ENCODE peak calls at places on chromosomes 2 and 18, in four cellular contexts. Z is right cardiac atrium, K is GM12864, J is left cardiac atrium. E is an unnamed sample.

GRCh38 chr18:45621068-45621511 is 5.8 kb downstream of the SLC14A2 start:
- DNase-seq in J (peak), K (no peak), Z (peak), E (peak)

GRCh38 chr2:72809095-72809494 is 16.7 kb downstream of the EXOC6B start:
- DNase-seq in J (no peak), K (no peak), Z (no peak), E (no peak)

GRCh38 chr2:241595600-241596140 is 37.1 kb downstream of the BOK start:
- DNase-seq in Z (no peak), K (no peak), J (no peak), E (no peak)

GRCh38 chr2:121089005-121089510 is 195.9 kb downstream of the TFCP2L1 start:
- DNase-seq in J (no peak), Z (no peak), K (no peak), E (no peak)

GRCh38 chr2:145563752-145564615 is 1044.1 kb upstream of the ZEB2 start:
- DNase-seq in Z (no peak), J (no peak), K (no peak), E (peak)

GRCh38 chr2:222864296-222864695 is 3.5 kb downstream of the ACSL3 start:
- DNase-seq in J (no peak), K (no peak), Z (no peak), E (no peak)

GRCh38 chr2:234739061-234739460 is 212.8 kb upstream of the SH3BP4 start:
- DNase-seq in Z (no peak), K (no peak), J (no peak), E (no peak)

GRCh38 chr2:160869411-160869810 is 290.8 kb upstream of the TANK start:
- DNase-seq in K (no peak), J (no peak), Z (no peak), E (no peak)

GRCh38 chr2:25168256-25169072 is at the start of gene POMC:
- DNase-seq in J (peak), K (no peak), Z (no peak), E (peak)

GRCh38 chr2:239897596-239898235 is 127.4 kb downstream of the NDUFA10 start:
- DNase-seq in J (no peak), Z (no peak), K (no peak), E (no peak)

GRCh38 chr2:157898591-157898996 is 22.5 kb upstream of the ACVR1 start:
- DNase-seq in J (peak), Z (peak), K (no peak), E (no peak)

GRCh38 chr2:84899181-84899580 is 6.3 kb upstream of the TMSB10 start:
- DNase-seq in Z (no peak), J (no peak), K (no peak), E (no peak)

GRCh38 chr2:66596229-66596628 is 161.3 kb downstream of the MEIS1 start:
- DNase-seq in Z (no peak), K (no peak), J (no peak), E (no peak)

GRCh38 chr2:4763009-4763408 is 929.2 kb upstream of the SOX11 start:
- DNase-seq in Z (no peak), K (no peak), J (peak), E (peak)

GRCh38 chr18:12442946-12443345 is 35.2 kb downstream of the PRELID3A start:
- DNase-seq in Z (no peak), K (no peak), J (no peak), E (no peak)

GRCh38 chr2:24045511-24046508 is 1.4 kb downstream of the WDCP start:
- DNase-seq in K (no peak), Z (no peak), J (no peak), E (no peak)

GRCh38 chr18:9934274-9934673 is 20.5 kb downstream of the VAPA start:
- DNase-seq in J (no peak), K (no peak), Z (no peak), E (no peak)

GRCh38 chr2:85405076-85405402 is 5.1 kb downstream of the CAPG start:
- DNase-seq in K (no peak), J (no peak), Z (no peak), E (no peak)

GRCh38 chr2:46695283-46695682 is 215.9 kb downstream of the TMEM247 start:
- DNase-seq in K (no peak), J (no peak), Z (no peak), E (no peak)

GRCh38 chr2:16508061-16508851 is 157.4 kb downstream of the CYRIA start:
- DNase-seq in K (no peak), J (peak), Z (peak), E (peak)

GRCh38 chr2:221602938-221603337 is 30.8 kb upstream of the EPHA4 start:
- DNase-seq in J (no peak), Z (no peak), K (no peak), E (no peak)

GRCh38 chr2:113291191-113291590 is 12.5 kb upstream of the PAX8 start:
- DNase-seq in K (no peak), J (no peak), Z (no peak), E (peak)

GRCh38 chr2:121295911-121296650 is 11.1 kb upstream of the TFCP2L1 start:
- DNase-seq in K (no peak), Z (no peak), J (no peak), E (no peak)

GRCh38 chr18:22417496-22418188 is at the start of gene CTAGE1:
- DNase-seq in J (no peak), Z (no peak), K (no peak), E (no peak)

GRCh38 chr2:105328281-105329196 is 996 bp downstream of the TGFBRAP1 start:
- DNase-seq in Z (no peak), K (no peak), J (peak), E (peak)

GRCh38 chr2:237482485-237482884 is 4.6 kb upstream of the MLPH start:
- DNase-seq in J (peak), K (no peak), Z (peak), E (peak)

GRCh38 chr2:172864182-172864581 is 128.5 kb downstream of the RAPGEF4 start:
- DNase-seq in J (peak), Z (peak), K (peak), E (peak)

GRCh38 chr2:122390406-122390805 is 635.0 kb downstream of the TSN start:
- DNase-seq in Z (no peak), K (no peak), J (no peak), E (no peak)

GRCh38 chr2:99662761-99663341 is 173.0 kb upstream of the REV1 start:
- DNase-seq in J (peak), K (no peak), Z (peak), E (peak)

GRCh38 chr2:26562811-26563645 is 78.1 kb downstream of the CIB4 start:
- DNase-seq in Z (peak), J (peak), K (no peak), E (peak)

E was measured in thyroid gland.